ENCODE peak calls at places on chromosomes 2 and 18, in four cellular contexts. L is ovary, A is activated B cell treated with CpG ODN at 0.5 μM for 24 hours, O is stromal cell of bone marrow. M is an unnamed sample.

GRCh38 chr18:23837591-23837990 is 148.3 kb downstream of the LAMA3 start:
- DNase-seq in L (no peak), A (no peak), O (peak; percentile 38), M (no peak)

GRCh38 chr2:62102402-62102920 is 93.5 kb upstream of the B3GNT2 start:
- DNase-seq in L (no peak), A (no peak), O (no peak), M (no peak)

GRCh38 chr2:213932-214693 is 49.7 kb downstream of the SH3YL1 start:
- DNase-seq in L (no peak), A (no peak), O (no peak), M (no peak)

GRCh38 chr2:66390811-66391210 is 44.1 kb upstream of the MEIS1 start:
- DNase-seq in L (no peak), A (no peak), O (no peak), M (no peak)

GRCh38 chr2:73961274-73961673 is 23.4 kb upstream of the TET3 start:
- DNase-seq in L (no peak), A (no peak), O (no peak), M (no peak)

GRCh38 chr18:48048251-48048650 is 117.8 kb upstream of the SMAD2 start:
- DNase-seq in L (peak; percentile 7), A (no peak), O (no peak), M (no peak)

GRCh38 chr2:26892133-26892532 is 44.2 kb downstream of the DPYSL5 start:
- DNase-seq in L (no peak), A (no peak), O (no peak), M (no peak)

GRCh38 chr2:61328707-61329251 is 142.1 kb downstream of the USP34 start:
- DNase-seq in L (no peak), A (no peak), O (no peak), M (no peak)

GRCh38 chr18:27952741-27953140 is 224.2 kb downstream of the CDH2 start:
- DNase-seq in L (no peak), A (no peak), O (no peak), M (no peak)

M was measured in CMK.